ENCODE peak calls at places on chromosomes 5 and 9, in four cellular contexts. M, U, J and C are unnamed samples. For H3K4me1, the result is how much of the 10 kb centered on the place peaks cover.

GRCh38 chr5:82694886-82695285 is 382.3 kb downstream of the TMEM167A start:
- DNase-seq in M (no peak), U (no peak), J (no peak), C (no peak)

GRCh38 chr5:133244242-133244641 is 192.4 kb downstream of the HSPA4 start:
- DNase-seq in M (no peak), U (peak), J (no peak), C (no peak)

GRCh38 chr5:157476699-157477408 is 16.8 kb downstream of the NIPAL4 start:
- DNase-seq in M (no peak), U (peak), J (no peak), C (peak)

GRCh38 chr5:149452665-149453617 is 73.8 kb upstream of the IL17B start:
- DNase-seq in M (no peak), U (peak), J (no peak), C (no peak)

GRCh38 chr9:110058304-110058953 is 149.5 kb downstream of the C9orf152 start:
- DNase-seq in M (peak), U (peak), J (no peak), C (peak)

GRCh38 chr9:111949919-111950318 is 53.3 kb downstream of the UGCG start:
- DNase-seq in M (no peak), U (no peak), J (no peak), C (no peak)

GRCh38 chr9:124458441-124458840 is 8.2 kb downstream of the ADGRD2 start:
- DNase-seq in M (no peak), U (no peak), J (no peak), C (no peak)

GRCh38 chr5:6404129-6404528 is 25.8 kb upstream of the MED10 start:
- DNase-seq in M (no peak), U (no peak), J (peak), C (no peak)

GRCh38 chr9:77839459-77840140 is 191.5 kb upstream of the GNA14 start:
- DNase-seq in M (no peak), U (peak), J (no peak), C (no peak)

GRCh38 chr5:179060116-179061008 is at the start of gene ZNF354C:
- DNase-seq in M (peak), U (no peak), J (no peak), C (peak)

GRCh38 chr9:127698985-127699670 is 7.7 kb upstream of the CFAP157 start:
- DNase-seq in M (peak), U (no peak), J (peak), C (peak)

GRCh38 chr5:165201364-165202143 is 1696.1 kb downstream of the MAT2B start:
- DNase-seq in M (no peak), U (no peak), J (no peak), C (no peak)

GRCh38 chr5:159104759-159105317 is 5.1 kb upstream of the EBF1 start:
- DNase-seq in M (no peak), U (no peak), J (no peak), C (no peak)

GRCh38 chr5:10233505-10233904 is 16.2 kb downstream of the ATPSCKMT start:
- DNase-seq in M (no peak), U (peak), J (no peak), C (peak)

DNA sequence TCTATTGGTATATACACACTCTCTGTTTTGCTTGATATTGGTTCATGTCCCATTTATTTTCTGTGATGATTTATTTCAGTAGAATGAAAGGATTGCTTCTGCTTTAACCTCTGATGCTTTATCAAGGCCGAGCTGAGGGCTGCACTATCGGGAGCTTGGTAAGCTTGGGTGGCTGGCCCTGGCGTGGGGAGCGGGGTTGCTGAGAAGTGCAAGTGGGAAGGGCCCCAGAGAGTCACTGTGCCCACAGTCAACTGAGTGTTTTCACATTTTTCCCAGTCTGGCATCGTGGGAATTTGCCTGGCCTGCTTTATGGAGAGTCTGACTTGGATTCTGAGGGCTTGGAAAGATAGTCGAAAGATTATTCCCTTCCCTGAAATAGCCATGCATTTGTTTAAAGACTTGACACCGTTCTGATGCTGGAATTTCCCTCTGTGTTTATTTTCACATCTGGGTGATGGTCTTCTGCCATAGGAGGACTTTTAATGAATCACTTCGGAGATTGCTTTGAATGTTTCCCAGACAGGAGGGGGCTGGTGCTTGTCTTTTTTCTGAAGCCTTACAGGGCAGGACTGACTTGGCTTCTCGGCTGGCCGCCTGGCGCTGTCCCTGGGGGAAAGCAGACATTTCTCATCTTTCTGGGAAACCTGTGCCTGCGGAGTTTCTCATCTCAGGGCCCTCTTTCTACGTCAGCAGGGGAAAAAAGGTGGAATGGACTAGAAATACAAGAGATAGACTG is 139.0 kb downstream of the BOD1 start:
- DNase-seq in M (no peak), U (no peak), J (no peak), C (no peak)
- TF ChIP-seq SUZ12 in M (no peak), U (no peak), J (no peak), C (no peak)

GRCh38 chr9:86947146-86948081 is at the start of gene GAS1:
- DNase-seq in M (peak), U (no peak), J (no peak), C (peak)
- H3K9ac ChIP-seq in M (peak), U (no peak), J (no peak), C (peak)

GRCh38 chr5:3262451-3262850 is 333.2 kb upstream of the IRX1 start:
- DNase-seq in M (no peak), U (no peak), J (no peak), C (no peak)
- H3K4me1 ChIP-seq in M (under half), U (under half), J (under half), C (under half)

DNA sequence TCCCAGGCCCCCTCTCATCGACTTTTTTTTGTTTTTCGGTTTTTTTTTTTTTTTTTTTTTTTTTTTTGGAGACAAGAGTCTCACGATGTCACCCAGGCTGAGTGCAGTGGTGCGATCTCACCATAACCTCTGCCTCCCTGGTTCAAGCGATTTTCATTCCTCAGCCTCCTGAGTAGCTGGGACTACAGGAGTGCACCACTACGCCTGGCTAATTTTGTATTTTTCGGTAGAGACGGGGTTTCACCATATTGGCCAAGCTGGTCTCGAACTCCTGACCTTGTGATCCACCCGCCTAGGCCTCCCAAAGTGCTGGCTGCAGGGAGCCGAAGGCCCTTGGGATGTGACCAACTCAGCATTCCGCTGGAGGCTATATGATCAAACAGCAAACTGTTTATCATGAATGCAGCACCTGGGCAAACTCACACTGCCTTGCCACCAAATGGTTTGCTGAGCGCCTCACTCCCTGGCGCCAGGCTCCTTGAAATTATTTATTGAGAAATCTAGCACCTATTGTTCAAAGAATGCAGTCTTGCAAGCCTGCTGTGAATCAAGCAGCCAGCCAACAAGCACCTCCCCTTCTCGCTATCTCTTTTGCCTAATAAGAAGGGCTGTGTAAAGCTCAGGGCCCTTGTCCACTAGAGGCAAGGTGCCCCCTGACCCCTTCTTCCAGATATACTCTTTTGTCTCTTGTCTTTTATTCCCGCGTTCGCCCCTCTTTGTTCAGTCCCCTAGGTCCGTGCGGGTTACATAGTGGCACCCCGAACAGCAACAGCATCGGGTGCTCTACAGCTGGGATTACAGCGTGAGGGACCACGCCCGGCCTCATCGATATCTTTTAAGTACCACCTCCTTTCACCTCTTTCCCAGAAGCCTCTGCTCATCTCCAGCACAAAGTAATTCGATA is 1.2 kb downstream of the RIGI start:
- DNase-seq in M (no peak), U (peak), J (peak), C (no peak)
- TF ChIP-seq SUZ12 in M (no peak), U (no peak), J (no peak), C (no peak)